ENCODE peak calls at places on chromosomes 2 and 18, in seven cellular contexts. One of them, this sample, is unnamed.

GRCh38 chr2:9714630-9715214 is 83.9 kb upstream of the YWHAQ start:
- DNase-seq in NCI-H446 treated with DMSO at 0.1 percent for 48 hours: no peak
- DNase-seq in AG04450: no peak
- DNase-seq in M059J: no peak
- DNase-seq in progenitor cell of endocrine pancreas: no peak
- DNase-seq in BE2C: peak
- DNase-seq in activated CD4-positive, alpha-beta T cell treated with anti-CD3 and anti-CD28 coated beads for 36 hours: no peak
- DNase-seq in this sample: no peak

GRCh38 chr2:196586511-196586991 is 53.0 kb upstream of the CCDC150 start:
- DNase-seq in BE2C: no peak
- DNase-seq in M059J: peak
- DNase-seq in progenitor cell of endocrine pancreas: no peak
- DNase-seq in activated CD4-positive, alpha-beta T cell treated with anti-CD3 and anti-CD28 coated beads for 36 hours: no peak
- DNase-seq in NCI-H446 treated with DMSO at 0.1 percent for 48 hours: peak
- DNase-seq in AG04450: peak
- DNase-seq in this sample: no peak

GRCh38 chr2:39435974-39436591 is 1.0 kb downstream of the MAP4K3 start:
- DNase-seq in BE2C: no peak
- DNase-seq in AG04450: no peak
- DNase-seq in activated CD4-positive, alpha-beta T cell treated with anti-CD3 and anti-CD28 coated beads for 36 hours: peak
- DNase-seq in M059J: peak
- DNase-seq in progenitor cell of endocrine pancreas: no peak
- DNase-seq in NCI-H446 treated with DMSO at 0.1 percent for 48 hours: peak
- DNase-seq in this sample: no peak

GRCh38 chr2:149164296-149164695 is 125.8 kb downstream of the LYPD6B start:
- DNase-seq in AG04450: no peak
- DNase-seq in BE2C: no peak
- DNase-seq in progenitor cell of endocrine pancreas: no peak
- DNase-seq in M059J: peak
- DNase-seq in NCI-H446 treated with DMSO at 0.1 percent for 48 hours: no peak
- DNase-seq in activated CD4-positive, alpha-beta T cell treated with anti-CD3 and anti-CD28 coated beads for 36 hours: no peak
- DNase-seq in this sample: no peak

GRCh38 chr18:12239426-12239825 is 14.7 kb upstream of the CIDEA start:
- DNase-seq in AG04450: no peak
- DNase-seq in M059J: peak
- DNase-seq in activated CD4-positive, alpha-beta T cell treated with anti-CD3 and anti-CD28 coated beads for 36 hours: no peak
- DNase-seq in progenitor cell of endocrine pancreas: no peak
- DNase-seq in BE2C: no peak
- DNase-seq in NCI-H446 treated with DMSO at 0.1 percent for 48 hours: no peak
- DNase-seq in this sample: no peak

GRCh38 chr2:36734304-36734703 is 37.8 kb downstream of the VIT start:
- DNase-seq in progenitor cell of endocrine pancreas: no peak
- DNase-seq in AG04450: no peak
- DNase-seq in activated CD4-positive, alpha-beta T cell treated with anti-CD3 and anti-CD28 coated beads for 36 hours: no peak
- DNase-seq in NCI-H446 treated with DMSO at 0.1 percent for 48 hours: no peak
- DNase-seq in BE2C: no peak
- DNase-seq in M059J: peak
- DNase-seq in this sample: no peak

GRCh38 chr2:230318190-230319121 is 8.5 kb upstream of the SP140L start:
- DNase-seq in BE2C: no peak
- DNase-seq in progenitor cell of endocrine pancreas: no peak
- DNase-seq in activated CD4-positive, alpha-beta T cell treated with anti-CD3 and anti-CD28 coated beads for 36 hours: no peak
- DNase-seq in M059J: peak
- DNase-seq in NCI-H446 treated with DMSO at 0.1 percent for 48 hours: no peak
- DNase-seq in AG04450: no peak
- DNase-seq in this sample: no peak

GRCh38 chr2:142757111-142757510 is 120.4 kb upstream of the KYNU start:
- DNase-seq in BE2C: no peak
- DNase-seq in activated CD4-positive, alpha-beta T cell treated with anti-CD3 and anti-CD28 coated beads for 36 hours: no peak
- DNase-seq in NCI-H446 treated with DMSO at 0.1 percent for 48 hours: no peak
- DNase-seq in AG04450: no peak
- DNase-seq in M059J: no peak
- DNase-seq in progenitor cell of endocrine pancreas: no peak
- DNase-seq in this sample: no peak

GRCh38 chr2:187390891-187391290 is 57.2 kb downstream of the CALCRL start:
- DNase-seq in NCI-H446 treated with DMSO at 0.1 percent for 48 hours: peak
- DNase-seq in activated CD4-positive, alpha-beta T cell treated with anti-CD3 and anti-CD28 coated beads for 36 hours: no peak
- DNase-seq in M059J: peak
- DNase-seq in AG04450: peak
- DNase-seq in progenitor cell of endocrine pancreas: no peak
- DNase-seq in BE2C: no peak
- DNase-seq in this sample: no peak

GRCh38 chr2:134773372-134774073 is 54.7 kb upstream of the TMEM163 start:
- DNase-seq in progenitor cell of endocrine pancreas: no peak
- DNase-seq in M059J: peak
- DNase-seq in activated CD4-positive, alpha-beta T cell treated with anti-CD3 and anti-CD28 coated beads for 36 hours: no peak
- DNase-seq in BE2C: peak
- DNase-seq in AG04450: no peak
- DNase-seq in NCI-H446 treated with DMSO at 0.1 percent for 48 hours: no peak
- DNase-seq in this sample: no peak

GRCh38 chr2:145106293-145106692 is 586.4 kb upstream of the ZEB2 start:
- DNase-seq in BE2C: no peak
- DNase-seq in AG04450: no peak
- DNase-seq in NCI-H446 treated with DMSO at 0.1 percent for 48 hours: no peak
- DNase-seq in activated CD4-positive, alpha-beta T cell treated with anti-CD3 and anti-CD28 coated beads for 36 hours: no peak
- DNase-seq in M059J: no peak
- DNase-seq in progenitor cell of endocrine pancreas: no peak
- DNase-seq in this sample: no peak

GRCh38 chr2:223488814-223489213 is 113.3 kb downstream of the SCG2 start:
- DNase-seq in AG04450: no peak
- DNase-seq in NCI-H446 treated with DMSO at 0.1 percent for 48 hours: no peak
- DNase-seq in BE2C: peak
- DNase-seq in activated CD4-positive, alpha-beta T cell treated with anti-CD3 and anti-CD28 coated beads for 36 hours: no peak
- DNase-seq in progenitor cell of endocrine pancreas: no peak
- DNase-seq in M059J: peak
- DNase-seq in this sample: no peak

GRCh38 chr2:201129044-201129505 is 13.1 kb downstream of the CFLAR start:
- DNase-seq in BE2C: no peak
- DNase-seq in AG04450: peak
- DNase-seq in activated CD4-positive, alpha-beta T cell treated with anti-CD3 and anti-CD28 coated beads for 36 hours: peak
- DNase-seq in NCI-H446 treated with DMSO at 0.1 percent for 48 hours: no peak
- DNase-seq in progenitor cell of endocrine pancreas: no peak
- DNase-seq in M059J: peak
- DNase-seq in this sample: no peak